ENCODE peak calls at places on chromosomes 11 and 22, in seven cellular contexts. One of them, this sample, is unnamed.

GRCh38 chr11:94281321-94281720 is 23.1 kb upstream of the IZUMO1R start:
- DNase-seq in activated T-cell treated with anti-CD3 and anti-CD28 coated beads, Interleukin-2, amount 50 U/mL, for 1 hour: no peak
- DNase-seq in stimulated activated CD8-positive, alpha-beta memory T cell treated with anti-CD3 and anti-CD28 coated beads, Interleukin-15, amount 100 ng/mL, for 1 hour: no peak
- DNase-seq in Ammon's horn: no peak
- DNase-seq in glutamatergic neuron: no peak
- DNase-seq in SHP77 treated with DMSO at 0.1 percent for 48 hours: no peak
- DNase-seq in GM20000: no peak
- DNase-seq in this sample: no peak

GRCh38 chr11:12356944-12357655 is 20.3 kb upstream of the PARVA start:
- DNase-seq in activated T-cell treated with anti-CD3 and anti-CD28 coated beads, Interleukin-2, amount 50 U/mL, for 1 hour: no peak
- DNase-seq in stimulated activated CD8-positive, alpha-beta memory T cell treated with anti-CD3 and anti-CD28 coated beads, Interleukin-15, amount 100 ng/mL, for 1 hour: no peak
- DNase-seq in Ammon's horn: no peak
- DNase-seq in glutamatergic neuron: no peak
- DNase-seq in SHP77 treated with DMSO at 0.1 percent for 48 hours: no peak
- DNase-seq in GM20000: no peak
- DNase-seq in this sample: no peak

GRCh38 chr11:131229221-131229620 is 141.2 kb upstream of the NTM start:
- DNase-seq in activated T-cell treated with anti-CD3 and anti-CD28 coated beads, Interleukin-2, amount 50 U/mL, for 1 hour: no peak
- DNase-seq in stimulated activated CD8-positive, alpha-beta memory T cell treated with anti-CD3 and anti-CD28 coated beads, Interleukin-15, amount 100 ng/mL, for 1 hour: no peak
- DNase-seq in Ammon's horn: peak
- DNase-seq in glutamatergic neuron: no peak
- DNase-seq in SHP77 treated with DMSO at 0.1 percent for 48 hours: no peak
- DNase-seq in GM20000: no peak
- DNase-seq in this sample: no peak

GRCh38 chr11:116357769-116358544 is 414.8 kb downstream of the BUD13 start:
- DNase-seq in activated T-cell treated with anti-CD3 and anti-CD28 coated beads, Interleukin-2, amount 50 U/mL, for 1 hour: no peak
- DNase-seq in stimulated activated CD8-positive, alpha-beta memory T cell treated with anti-CD3 and anti-CD28 coated beads, Interleukin-15, amount 100 ng/mL, for 1 hour: no peak
- DNase-seq in Ammon's horn: peak
- DNase-seq in glutamatergic neuron: peak
- DNase-seq in SHP77 treated with DMSO at 0.1 percent for 48 hours: no peak
- DNase-seq in GM20000: no peak
- DNase-seq in this sample: no peak

GRCh38 chr11:67316882-67317364 is 13.6 kb downstream of the SSH3 start:
- DNase-seq in activated T-cell treated with anti-CD3 and anti-CD28 coated beads, Interleukin-2, amount 50 U/mL, for 1 hour: no peak
- DNase-seq in stimulated activated CD8-positive, alpha-beta memory T cell treated with anti-CD3 and anti-CD28 coated beads, Interleukin-15, amount 100 ng/mL, for 1 hour: no peak
- DNase-seq in Ammon's horn: no peak
- DNase-seq in glutamatergic neuron: no peak
- DNase-seq in SHP77 treated with DMSO at 0.1 percent for 48 hours: peak
- DNase-seq in GM20000: no peak
- DNase-seq in this sample: peak

GRCh38 chr22:17817511-17818065 is 43.3 kb upstream of the BID start:
- DNase-seq in activated T-cell treated with anti-CD3 and anti-CD28 coated beads, Interleukin-2, amount 50 U/mL, for 1 hour: no peak
- DNase-seq in stimulated activated CD8-positive, alpha-beta memory T cell treated with anti-CD3 and anti-CD28 coated beads, Interleukin-15, amount 100 ng/mL, for 1 hour: no peak
- DNase-seq in Ammon's horn: no peak
- DNase-seq in glutamatergic neuron: no peak
- DNase-seq in SHP77 treated with DMSO at 0.1 percent for 48 hours: no peak
- DNase-seq in GM20000: no peak
- DNase-seq in this sample: no peak

GRCh38 chr11:73980001-73980960 is 2.4 kb downstream of the UCP2 start:
- DNase-seq in activated T-cell treated with anti-CD3 and anti-CD28 coated beads, Interleukin-2, amount 50 U/mL, for 1 hour: peak
- DNase-seq in stimulated activated CD8-positive, alpha-beta memory T cell treated with anti-CD3 and anti-CD28 coated beads, Interleukin-15, amount 100 ng/mL, for 1 hour: peak
- DNase-seq in Ammon's horn: peak
- DNase-seq in glutamatergic neuron: no peak
- DNase-seq in SHP77 treated with DMSO at 0.1 percent for 48 hours: peak
- DNase-seq in GM20000: peak
- DNase-seq in this sample: peak

GRCh38 chr11:9626778-9627394 is 37.0 kb upstream of the SWAP70 start:
- DNase-seq in activated T-cell treated with anti-CD3 and anti-CD28 coated beads, Interleukin-2, amount 50 U/mL, for 1 hour: no peak
- DNase-seq in stimulated activated CD8-positive, alpha-beta memory T cell treated with anti-CD3 and anti-CD28 coated beads, Interleukin-15, amount 100 ng/mL, for 1 hour: no peak
- DNase-seq in Ammon's horn: no peak
- DNase-seq in glutamatergic neuron: no peak
- DNase-seq in SHP77 treated with DMSO at 0.1 percent for 48 hours: no peak
- DNase-seq in GM20000: no peak
- DNase-seq in this sample: no peak

GRCh38 chr22:24768537-24769374 is 5.8 kb downstream of the PIWIL3 start:
- DNase-seq in activated T-cell treated with anti-CD3 and anti-CD28 coated beads, Interleukin-2, amount 50 U/mL, for 1 hour: no peak
- DNase-seq in stimulated activated CD8-positive, alpha-beta memory T cell treated with anti-CD3 and anti-CD28 coated beads, Interleukin-15, amount 100 ng/mL, for 1 hour: no peak
- DNase-seq in Ammon's horn: peak
- DNase-seq in glutamatergic neuron: peak
- DNase-seq in SHP77 treated with DMSO at 0.1 percent for 48 hours: peak
- DNase-seq in GM20000: peak
- DNase-seq in this sample: peak

GRCh38 chr11:5620606-5621521 is 3.9 kb upstream of the TRIM34 start:
- DNase-seq in activated T-cell treated with anti-CD3 and anti-CD28 coated beads, Interleukin-2, amount 50 U/mL, for 1 hour: no peak
- DNase-seq in stimulated activated CD8-positive, alpha-beta memory T cell treated with anti-CD3 and anti-CD28 coated beads, Interleukin-15, amount 100 ng/mL, for 1 hour: no peak
- DNase-seq in Ammon's horn: no peak
- DNase-seq in glutamatergic neuron: no peak
- DNase-seq in SHP77 treated with DMSO at 0.1 percent for 48 hours: no peak
- DNase-seq in GM20000: no peak
- DNase-seq in this sample: peak

GRCh38 chr11:12864316-12865156 is 144.6 kb upstream of the RASSF10 start:
- DNase-seq in activated T-cell treated with anti-CD3 and anti-CD28 coated beads, Interleukin-2, amount 50 U/mL, for 1 hour: no peak
- DNase-seq in stimulated activated CD8-positive, alpha-beta memory T cell treated with anti-CD3 and anti-CD28 coated beads, Interleukin-15, amount 100 ng/mL, for 1 hour: no peak
- DNase-seq in Ammon's horn: peak
- DNase-seq in glutamatergic neuron: no peak
- DNase-seq in SHP77 treated with DMSO at 0.1 percent for 48 hours: no peak
- DNase-seq in GM20000: no peak
- DNase-seq in this sample: no peak

GRCh38 chr11:117519170-117519569 is 191.5 kb downstream of the CEP164 start:
- DNase-seq in activated T-cell treated with anti-CD3 and anti-CD28 coated beads, Interleukin-2, amount 50 U/mL, for 1 hour: no peak
- DNase-seq in stimulated activated CD8-positive, alpha-beta memory T cell treated with anti-CD3 and anti-CD28 coated beads, Interleukin-15, amount 100 ng/mL, for 1 hour: no peak
- DNase-seq in Ammon's horn: no peak
- DNase-seq in glutamatergic neuron: no peak
- DNase-seq in SHP77 treated with DMSO at 0.1 percent for 48 hours: no peak
- DNase-seq in GM20000: no peak
- DNase-seq in this sample: no peak

GRCh38 chr11:1879342-1879940 is 12.3 kb downstream of the PRR33 start:
- DNase-seq in activated T-cell treated with anti-CD3 and anti-CD28 coated beads, Interleukin-2, amount 50 U/mL, for 1 hour: no peak
- DNase-seq in stimulated activated CD8-positive, alpha-beta memory T cell treated with anti-CD3 and anti-CD28 coated beads, Interleukin-15, amount 100 ng/mL, for 1 hour: no peak
- DNase-seq in Ammon's horn: no peak
- DNase-seq in glutamatergic neuron: no peak
- DNase-seq in SHP77 treated with DMSO at 0.1 percent for 48 hours: no peak
- DNase-seq in GM20000: no peak
- DNase-seq in this sample: no peak

GRCh38 chr11:117457835-117458234 is 130.2 kb downstream of the CEP164 start:
- DNase-seq in activated T-cell treated with anti-CD3 and anti-CD28 coated beads, Interleukin-2, amount 50 U/mL, for 1 hour: no peak
- DNase-seq in stimulated activated CD8-positive, alpha-beta memory T cell treated with anti-CD3 and anti-CD28 coated beads, Interleukin-15, amount 100 ng/mL, for 1 hour: no peak
- DNase-seq in Ammon's horn: no peak
- DNase-seq in glutamatergic neuron: no peak
- DNase-seq in SHP77 treated with DMSO at 0.1 percent for 48 hours: no peak
- DNase-seq in GM20000: no peak
- DNase-seq in this sample: no peak

GRCh38 chr11:132451942-132452601 is 1080.2 kb downstream of the OPCML start:
- DNase-seq in activated T-cell treated with anti-CD3 and anti-CD28 coated beads, Interleukin-2, amount 50 U/mL, for 1 hour: no peak
- DNase-seq in stimulated activated CD8-positive, alpha-beta memory T cell treated with anti-CD3 and anti-CD28 coated beads, Interleukin-15, amount 100 ng/mL, for 1 hour: no peak
- DNase-seq in Ammon's horn: no peak
- DNase-seq in glutamatergic neuron: no peak
- DNase-seq in SHP77 treated with DMSO at 0.1 percent for 48 hours: no peak
- DNase-seq in GM20000: no peak
- DNase-seq in this sample: no peak

GRCh38 chr11:81573367-81573766 is 1160.3 kb downstream of the FAM181B start:
- DNase-seq in activated T-cell treated with anti-CD3 and anti-CD28 coated beads, Interleukin-2, amount 50 U/mL, for 1 hour: no peak
- DNase-seq in stimulated activated CD8-positive, alpha-beta memory T cell treated with anti-CD3 and anti-CD28 coated beads, Interleukin-15, amount 100 ng/mL, for 1 hour: no peak
- DNase-seq in Ammon's horn: no peak
- DNase-seq in glutamatergic neuron: no peak
- DNase-seq in SHP77 treated with DMSO at 0.1 percent for 48 hours: no peak
- DNase-seq in GM20000: no peak
- DNase-seq in this sample: peak

GRCh38 chr11:384511-384910 is 9.5 kb upstream of the PKP3 start:
- DNase-seq in activated T-cell treated with anti-CD3 and anti-CD28 coated beads, Interleukin-2, amount 50 U/mL, for 1 hour: no peak
- DNase-seq in stimulated activated CD8-positive, alpha-beta memory T cell treated with anti-CD3 and anti-CD28 coated beads, Interleukin-15, amount 100 ng/mL, for 1 hour: no peak
- DNase-seq in Ammon's horn: no peak
- DNase-seq in glutamatergic neuron: no peak
- DNase-seq in SHP77 treated with DMSO at 0.1 percent for 48 hours: no peak
- DNase-seq in GM20000: no peak
- DNase-seq in this sample: no peak

GRCh38 chr11:819943-820649 is 1.4 kb downstream of the PNPLA2 start:
- DNase-seq in activated T-cell treated with anti-CD3 and anti-CD28 coated beads, Interleukin-2, amount 50 U/mL, for 1 hour: peak
- DNase-seq in stimulated activated CD8-positive, alpha-beta memory T cell treated with anti-CD3 and anti-CD28 coated beads, Interleukin-15, amount 100 ng/mL, for 1 hour: peak
- DNase-seq in Ammon's horn: peak
- DNase-seq in glutamatergic neuron: peak
- DNase-seq in SHP77 treated with DMSO at 0.1 percent for 48 hours: peak
- DNase-seq in GM20000: peak
- DNase-seq in this sample: peak

GRCh38 chr11:132643239-132643638 is 889.1 kb downstream of the OPCML start:
- DNase-seq in activated T-cell treated with anti-CD3 and anti-CD28 coated beads, Interleukin-2, amount 50 U/mL, for 1 hour: no peak
- DNase-seq in stimulated activated CD8-positive, alpha-beta memory T cell treated with anti-CD3 and anti-CD28 coated beads, Interleukin-15, amount 100 ng/mL, for 1 hour: no peak
- DNase-seq in Ammon's horn: no peak
- DNase-seq in glutamatergic neuron: no peak
- DNase-seq in SHP77 treated with DMSO at 0.1 percent for 48 hours: no peak
- DNase-seq in GM20000: no peak
- DNase-seq in this sample: no peak

GRCh38 chr11:86487670-86488069 is 113.0 kb downstream of the CCDC81 start:
- DNase-seq in activated T-cell treated with anti-CD3 and anti-CD28 coated beads, Interleukin-2, amount 50 U/mL, for 1 hour: no peak
- DNase-seq in stimulated activated CD8-positive, alpha-beta memory T cell treated with anti-CD3 and anti-CD28 coated beads, Interleukin-15, amount 100 ng/mL, for 1 hour: no peak
- DNase-seq in Ammon's horn: no peak
- DNase-seq in glutamatergic neuron: no peak
- DNase-seq in SHP77 treated with DMSO at 0.1 percent for 48 hours: no peak
- DNase-seq in GM20000: no peak
- DNase-seq in this sample: no peak

GRCh38 chr11:64598797-64599697 is 8.0 kb downstream of the SLC22A12 start:
- DNase-seq in activated T-cell treated with anti-CD3 and anti-CD28 coated beads, Interleukin-2, amount 50 U/mL, for 1 hour: no peak
- DNase-seq in stimulated activated CD8-positive, alpha-beta memory T cell treated with anti-CD3 and anti-CD28 coated beads, Interleukin-15, amount 100 ng/mL, for 1 hour: no peak
- DNase-seq in Ammon's horn: no peak
- DNase-seq in glutamatergic neuron: peak
- DNase-seq in SHP77 treated with DMSO at 0.1 percent for 48 hours: no peak
- DNase-seq in GM20000: no peak
- DNase-seq in this sample: no peak

GRCh38 chr22:22687638-22688500 is 43.5 kb downstream of the GGTLC2 start:
- DNase-seq in activated T-cell treated with anti-CD3 and anti-CD28 coated beads, Interleukin-2, amount 50 U/mL, for 1 hour: no peak
- DNase-seq in stimulated activated CD8-positive, alpha-beta memory T cell treated with anti-CD3 and anti-CD28 coated beads, Interleukin-15, amount 100 ng/mL, for 1 hour: no peak
- DNase-seq in Ammon's horn: peak
- DNase-seq in glutamatergic neuron: peak
- DNase-seq in SHP77 treated with DMSO at 0.1 percent for 48 hours: no peak
- DNase-seq in GM20000: peak
- DNase-seq in this sample: no peak

GRCh38 chr11:78812513-78813293 is 238.0 kb upstream of the NARS2 start:
- DNase-seq in activated T-cell treated with anti-CD3 and anti-CD28 coated beads, Interleukin-2, amount 50 U/mL, for 1 hour: no peak
- DNase-seq in stimulated activated CD8-positive, alpha-beta memory T cell treated with anti-CD3 and anti-CD28 coated beads, Interleukin-15, amount 100 ng/mL, for 1 hour: no peak
- DNase-seq in Ammon's horn: peak
- DNase-seq in glutamatergic neuron: no peak
- DNase-seq in SHP77 treated with DMSO at 0.1 percent for 48 hours: no peak
- DNase-seq in GM20000: no peak
- DNase-seq in this sample: no peak

GRCh38 chr11:69437001-69437875 is 44.2 kb upstream of the LINC01488 start:
- DNase-seq in activated T-cell treated with anti-CD3 and anti-CD28 coated beads, Interleukin-2, amount 50 U/mL, for 1 hour: no peak
- DNase-seq in stimulated activated CD8-positive, alpha-beta memory T cell treated with anti-CD3 and anti-CD28 coated beads, Interleukin-15, amount 100 ng/mL, for 1 hour: no peak
- DNase-seq in Ammon's horn: no peak
- DNase-seq in glutamatergic neuron: no peak
- DNase-seq in SHP77 treated with DMSO at 0.1 percent for 48 hours: no peak
- DNase-seq in GM20000: no peak
- DNase-seq in this sample: no peak

GRCh38 chr11:127521413-127521812 is 520.8 kb upstream of the KIRREL3 start:
- DNase-seq in activated T-cell treated with anti-CD3 and anti-CD28 coated beads, Interleukin-2, amount 50 U/mL, for 1 hour: no peak
- DNase-seq in stimulated activated CD8-positive, alpha-beta memory T cell treated with anti-CD3 and anti-CD28 coated beads, Interleukin-15, amount 100 ng/mL, for 1 hour: no peak
- DNase-seq in Ammon's horn: no peak
- DNase-seq in glutamatergic neuron: no peak
- DNase-seq in SHP77 treated with DMSO at 0.1 percent for 48 hours: no peak
- DNase-seq in GM20000: no peak
- DNase-seq in this sample: no peak

GRCh38 chr11:65822760-65823528 is 10.8 kb upstream of the SNX32 start:
- DNase-seq in activated T-cell treated with anti-CD3 and anti-CD28 coated beads, Interleukin-2, amount 50 U/mL, for 1 hour: no peak
- DNase-seq in stimulated activated CD8-positive, alpha-beta memory T cell treated with anti-CD3 and anti-CD28 coated beads, Interleukin-15, amount 100 ng/mL, for 1 hour: no peak
- DNase-seq in Ammon's horn: no peak
- DNase-seq in glutamatergic neuron: no peak
- DNase-seq in SHP77 treated with DMSO at 0.1 percent for 48 hours: no peak
- DNase-seq in GM20000: no peak
- DNase-seq in this sample: no peak

GRCh38 chr11:132072044-132072879 is 701.8 kb downstream of the NTM start:
- DNase-seq in activated T-cell treated with anti-CD3 and anti-CD28 coated beads, Interleukin-2, amount 50 U/mL, for 1 hour: no peak
- DNase-seq in stimulated activated CD8-positive, alpha-beta memory T cell treated with anti-CD3 and anti-CD28 coated beads, Interleukin-15, amount 100 ng/mL, for 1 hour: no peak
- DNase-seq in Ammon's horn: no peak
- DNase-seq in glutamatergic neuron: no peak
- DNase-seq in SHP77 treated with DMSO at 0.1 percent for 48 hours: no peak
- DNase-seq in GM20000: no peak
- DNase-seq in this sample: no peak

This sample was measured in NCI-H510A.